ENCODE peak calls at places on chromosomes 3 and 15, in four cellular contexts. Z is HCT116; H is activated naive CD4-positive, alpha-beta T cell; Y is T-helper 17 cell. B is an unnamed sample.

GRCh38 chr3:192514754-192515660 is 212.3 kb downstream of the FGF12 start:
- DNase-seq in Z (no peak), H (no peak), Y (no peak), B (peak; percentile 35)

GRCh38 chr3:139939681-139940190 is 4.8 kb downstream of the CLSTN2 start:
- DNase-seq in Z (no peak), H (no peak), Y (no peak), B (no peak)

GRCh38 chr3:10933958-10934481 is 58.5 kb upstream of the SLC6A1 start:
- DNase-seq in Z (no peak), H (no peak), Y (no peak), B (no peak)

GRCh38 chr3:76063811-76064210 is 278.5 kb upstream of the ZNF717 start:
- DNase-seq in Z (no peak), H (no peak), Y (no peak), B (no peak)

GRCh38 chr3:157329541-157329940 is 107.1 kb upstream of the PTX3 start:
- DNase-seq in Z (no peak), H (no peak), Y (no peak), B (no peak)

GRCh38 chr3:64971584-64971983 is 283.8 kb upstream of the ADAMTS9 start:
- DNase-seq in Z (no peak), H (no peak), Y (no peak), B (no peak)

GRCh38 chr3:839981-840380 is 252.8 kb upstream of the CNTN6 start:
- DNase-seq in Z (no peak), H (no peak), Y (no peak), B (no peak)

GRCh38 chr3:78112266-78112665 is 1072.4 kb downstream of the ROBO2 start:
- DNase-seq in Z (no peak), H (no peak), Y (no peak), B (no peak)

GRCh38 chr3:35523838-35524237 is 115.5 kb upstream of the ARPP21 start:
- DNase-seq in Z (no peak), H (no peak), Y (no peak), B (no peak)

GRCh38 chr15:101646652-101647051 is 5.5 kb downstream of the TM2D3 start:
- DNase-seq in Z (no peak), H (no peak), Y (no peak), B (no peak)

GRCh38 chr3:41362638-41363559 is 163.6 kb downstream of the CTNNB1 start:
- DNase-seq in Z (no peak), H (no peak), Y (no peak), B (no peak)

GRCh38 chr15:94970831-94971230 is 739.5 kb downstream of the MCTP2 start:
- DNase-seq in Z (no peak), H (no peak), Y (no peak), B (no peak)

GRCh38 chr15:25391971-25392733 is 46.7 kb downstream of the UBE3A start:
- DNase-seq in Z (no peak), H (no peak), Y (no peak), B (no peak)

GRCh38 chr3:9349321-9350117 is 13.3 kb upstream of the THUMPD3 start:
- DNase-seq in Z (no peak), H (no peak), Y (no peak), B (no peak)

GRCh38 chr3:112013058-112013783 is 14.5 kb downstream of the TAGLN3 start:
- DNase-seq in Z (peak; percentile 74), H (peak; percentile 6), Y (no peak), B (peak; percentile 48)

GRCh38 chr3:133527306-133527705 is 46.2 kb upstream of the CDV3 start:
- DNase-seq in Z (no peak), H (no peak), Y (no peak), B (no peak)

GRCh38 chr3:9250236-9250635 is 790 bp upstream of the SRGAP3 start:
- DNase-seq in Z (no peak), H (no peak), Y (no peak), B (no peak)

GRCh38 chr15:74519311-74519710 is 21.7 kb upstream of the ARID3B start:
- DNase-seq in Z (no peak), H (no peak), Y (no peak), B (no peak)

GRCh38 chr3:185328324-185329004 is 34.5 kb upstream of the MAP3K13 start:
- DNase-seq in Z (no peak), H (no peak), Y (no peak), B (no peak)

GRCh38 chr3:70982700-70983140 is 600.8 kb downstream of the FOXP1 start:
- DNase-seq in Z (peak; percentile 71), H (no peak), Y (no peak), B (peak; percentile 14)

GRCh38 chr3:16529264-16529663 is 15.8 kb upstream of the RFTN1 start:
- DNase-seq in Z (no peak), H (no peak), Y (no peak), B (no peak)

GRCh38 chr15:65792988-65793812 is 1.1 kb upstream of the DENND4A start:
- DNase-seq in Z (no peak), H (no peak), Y (no peak), B (no peak)

GRCh38 chr15:57732526-57733331 is 26.2 kb downstream of the POLR2M start:
- DNase-seq in Z (peak; percentile 48), H (peak; percentile 2), Y (no peak), B (peak; percentile 41)

GRCh38 chr3:67018789-67019525 is 20.9 kb downstream of the KBTBD8 start:
- DNase-seq in Z (no peak), H (no peak), Y (no peak), B (no peak)

GRCh38 chr3:19702416-19703078 is 231.5 kb downstream of the EFHB start:
- DNase-seq in Z (no peak), H (no peak), Y (no peak), B (no peak)

GRCh38 chr3:196502775-196503181 is 790 bp downstream of the RNF168 start:
- DNase-seq in Z (no peak), H (peak; percentile 7), Y (peak; percentile 21), B (peak; percentile 16)

GRCh38 chr15:57647071-57647790 is 55.5 kb downstream of the MYZAP start:
- DNase-seq in Z (no peak), H (no peak), Y (no peak), B (no peak)

GRCh38 chr3:70832035-70832795 is 519.8 kb upstream of the MDFIC2 start:
- DNase-seq in Z (no peak), H (no peak), Y (no peak), B (no peak)

GRCh38 chr3:136929984-136930671 is 27.7 kb upstream of the IL20RB start:
- DNase-seq in Z (no peak), H (no peak), Y (no peak), B (no peak)

GRCh38 chr3:22980346-22980745 is 222.8 kb upstream of the UBE2E2 start:
- DNase-seq in Z (no peak), H (no peak), Y (no peak), B (no peak)

GRCh38 chr15:67091073-67091965 is 25.9 kb downstream of the SMAD3 start:
- DNase-seq in Z (peak; percentile 90), H (no peak), Y (peak; percentile 44), B (no peak)

GRCh38 chr15:74156678-74157411 is 16.7 kb upstream of the ISLR start:
- DNase-seq in Z (no peak), H (no peak), Y (no peak), B (peak; percentile 3)

GRCh38 chr3:52561028-52561749 is 24.8 kb downstream of the UQCC5 start:
- DNase-seq in Z (no peak), H (no peak), Y (no peak), B (no peak)

GRCh38 chr3:141275032-141275422 is 43.4 kb downstream of the PXYLP1 start:
- DNase-seq in Z (no peak), H (no peak), Y (no peak), B (no peak)

B was measured in HEK293T.